ENCODE peak calls at places on chromosomes 13 and 19, in nine cellular contexts. P, Z, B, S, N, E, L, Q and M are unnamed samples.

GRCh38 chr13:106513025-106513424 is 22.4 kb downstream of the EFNB2 start:
- DNase-seq in Q (no peak), N (no peak), P (no peak), L (no peak), B (no peak), S (no peak), E (peak), Z (no peak), M (no peak)

GRCh38 chr13:113586661-113587479 is 2.3 kb downstream of the TFDP1 start:
- DNase-seq in Q (no peak), B (no peak), Z (no peak), P (no peak), S (no peak), N (no peak), L (no peak), E (no peak), M (no peak)

GRCh38 chr19:42540071-42540553 is 11.8 kb upstream of the CEACAM1 start:
- DNase-seq in P (no peak), L (no peak), S (no peak), Z (peak), N (no peak), E (no peak), Q (no peak), B (no peak), M (no peak)

GRCh38 chr13:25171170-25171516 is 945 bp downstream of the AMER2 start:
- DNase-seq in S (no peak), P (no peak), B (no peak), E (no peak), Q (no peak), Z (no peak), N (no peak), L (no peak), M (no peak)

GRCh38 chr19:10238172-10238783 is 7.1 kb upstream of the S1PR2 start:
- DNase-seq in E (peak), N (no peak), B (peak), Q (no peak), Z (peak), P (no peak), S (peak), L (no peak), M (peak)

GRCh38 chr19:32976223-32976805 is 4.3 kb downstream of the FAAP24 start:
- DNase-seq in E (peak), Z (peak), Q (no peak), S (peak), B (no peak), P (peak), L (no peak), N (peak), M (peak)

GRCh38 chr13:66926851-66927524 is 303.1 kb downstream of the PCDH9 start:
- DNase-seq in B (no peak), E (no peak), L (no peak), P (no peak), S (no peak), Q (no peak), Z (no peak), N (no peak), M (no peak)

GRCh38 chr13:111789011-111789410 is 277.9 kb upstream of the SOX1 start:
- DNase-seq in L (no peak), Q (no peak), P (no peak), N (no peak), B (no peak), S (no peak), Z (no peak), E (no peak), M (no peak)

GRCh38 chr19:3481241-3482090 is 1.1 kb upstream of the SMIM24 start:
- DNase-seq in S (no peak), N (no peak), E (no peak), Z (no peak), B (no peak), L (no peak), Q (no peak), P (no peak), M (no peak)

GRCh38 chr13:99027260-99027659 is 49.4 kb upstream of the DOCK9 start:
- DNase-seq in P (no peak), Q (no peak), S (no peak), Z (no peak), L (no peak), E (no peak), N (no peak), B (no peak), M (no peak)

GRCh38 chr19:40530091-40530901 is 46.4 kb upstream of the SHKBP1 start:
- DNase-seq in P (no peak), S (no peak), E (no peak), B (no peak), N (no peak), Z (no peak), L (no peak), Q (no peak), M (no peak)

GRCh38 chr13:46354143-46355087 is 32.6 kb downstream of the RUBCNL start:
- DNase-seq in L (no peak), E (peak), B (peak), S (peak), P (no peak), Q (no peak), Z (peak), N (no peak), M (no peak)

GRCh38 chr13:46753137-46753536 is 43.8 kb downstream of the ESD start:
- DNase-seq in B (no peak), N (no peak), S (no peak), Q (no peak), Z (no peak), L (no peak), P (no peak), E (peak), M (no peak)

GRCh38 chr13:102561933-102562332 is 34.9 kb upstream of the TPP2 start:
- DNase-seq in P (no peak), S (no peak), B (no peak), E (no peak), Q (no peak), Z (no peak), N (no peak), L (no peak), M (no peak)

GRCh38 chr13:78046349-78046748 is 127.7 kb upstream of the EDNRB start:
- DNase-seq in Z (no peak), E (no peak), B (no peak), Q (no peak), S (no peak), L (no peak), N (no peak), P (no peak), M (no peak)

GRCh38 chr13:51906581-51906980 is 44.8 kb downstream of the CCDC70 start:
- DNase-seq in Q (no peak), Z (no peak), S (no peak), B (no peak), L (no peak), E (peak), P (no peak), N (no peak), M (peak)

GRCh38 chr19:39596911-39597310 is 5.4 kb upstream of the LGALS13 start:
- DNase-seq in N (no peak), E (peak), B (no peak), Q (no peak), Z (no peak), S (no peak), L (no peak), P (no peak), M (no peak)

GRCh38 chr13:91216928-91217700 is 130.4 kb upstream of the MIR17HG start:
- DNase-seq in E (peak), Q (no peak), B (no peak), L (no peak), P (no peak), N (no peak), S (no peak), Z (no peak), M (no peak)

GRCh38 chr19:33133438-33134031 is 1.6 kb downstream of the WDR88 start:
- DNase-seq in Q (no peak), N (no peak), Z (peak), L (no peak), S (peak), B (no peak), P (no peak), E (no peak), M (peak)

GRCh38 chr19:4473708-4474503 is 1.8 kb downstream of the HDGFL2 start:
- DNase-seq in Q (no peak), Z (no peak), B (no peak), E (no peak), P (no peak), S (peak), L (no peak), N (no peak), M (no peak)

GRCh38 chr13:99811067-99811715 is 160.4 kb downstream of the ZIC5 start:
- DNase-seq in S (no peak), Q (no peak), E (no peak), B (no peak), Z (no peak), P (no peak), N (no peak), L (no peak), M (peak)

GRCh38 chr19:16301999-16302694 is 22.5 kb upstream of the KLF2 start:
- DNase-seq in Q (no peak), E (peak), N (no peak), B (peak), Z (peak), L (no peak), S (peak), P (no peak), M (no peak)

GRCh38 chr19:18414504-18415176 is 4.6 kb upstream of the SSBP4 start:
- DNase-seq in Q (no peak), Z (no peak), B (no peak), L (no peak), S (no peak), N (no peak), E (no peak), P (no peak), M (no peak)
- H3K4me3 ChIP-seq in Q (peak), Z (peak), B (no peak), L (peak), S (peak), N (no peak), E (no peak), P (peak), M (no peak)

GRCh38 chr13:64810701-64811258 is 2419.4 kb downstream of the PCDH9 start:
- DNase-seq in Z (peak), S (no peak), E (peak), P (no peak), N (no peak), L (no peak), B (no peak), Q (no peak), M (no peak)

GRCh38 chr13:64808704-64809103 is 2421.4 kb downstream of the PCDH9 start:
- DNase-seq in Z (no peak), S (no peak), Q (no peak), B (no peak), N (no peak), L (no peak), E (no peak), P (no peak), M (no peak)
- TF ChIP-seq CTCF in Z (no peak), S (no peak), Q (no peak), B (no peak), N (no peak), L (no peak), E (no peak), P (no peak), M (no peak)

DNA sequence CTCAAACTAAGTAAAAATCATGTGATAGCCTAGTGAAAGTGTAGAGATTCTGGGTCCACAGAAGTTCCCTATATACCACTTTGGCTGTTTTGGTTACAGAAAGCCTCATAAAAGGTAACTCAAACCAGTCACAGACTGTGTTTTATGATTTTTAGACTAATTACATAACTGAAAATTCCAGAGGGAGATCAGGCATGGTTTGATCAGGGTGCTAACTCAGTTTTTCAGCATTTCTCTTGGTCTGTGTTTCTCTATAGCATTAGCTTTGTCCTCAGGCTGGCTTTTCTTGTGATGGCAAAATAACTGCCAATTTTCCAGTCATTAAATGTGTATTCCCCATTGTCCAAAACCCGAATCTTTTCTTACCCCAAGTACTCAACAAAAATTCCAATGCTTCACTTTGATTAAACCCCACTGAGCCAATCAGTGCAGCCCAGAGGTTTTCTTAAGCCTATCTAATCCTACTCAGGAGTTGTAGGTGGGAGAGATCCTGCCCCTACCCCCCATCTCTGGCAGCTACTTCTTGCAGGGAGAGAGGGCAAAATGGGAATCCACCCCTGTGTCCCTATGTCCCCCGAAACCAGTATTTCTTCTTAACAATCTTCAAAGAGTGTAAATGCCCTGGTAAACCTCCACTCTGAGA is 8.6 kb upstream of the FXYD3 start:
- DNase-seq in Z (no peak), N (no peak), S (no peak), B (no peak), Q (no peak), L (no peak), E (no peak), P (no peak), M (no peak)
- H3K4me3 ChIP-seq in Z (no peak), N (no peak), S (no peak), B (no peak), Q (no peak), L (no peak), E (no peak), P (no peak), M (no peak)

GRCh38 chr19:30226464-30227070 is 145.6 kb upstream of the ZNF536 start:
- DNase-seq in S (peak), L (no peak), P (no peak), Z (no peak), N (no peak), B (no peak), Q (no peak), E (no peak), M (no peak)

GRCh38 chr19:30228726-30229523 is 143.3 kb upstream of the ZNF536 start:
- DNase-seq in Q (no peak), P (no peak), N (no peak), L (no peak), E (no peak), B (no peak), S (peak), Z (peak), M (no peak)

GRCh38 chr19:30228113-30228725 is 144.0 kb upstream of the ZNF536 start:
- DNase-seq in Z (no peak), Q (no peak), P (no peak), L (no peak), B (no peak), E (no peak), S (no peak), N (no peak), M (no peak)

GRCh38 chr19:30227071-30227621 is 145.0 kb upstream of the ZNF536 start:
- DNase-seq in E (no peak), Q (no peak), P (no peak), B (no peak), Z (no peak), N (no peak), S (no peak), L (no peak), M (no peak)

DNA sequence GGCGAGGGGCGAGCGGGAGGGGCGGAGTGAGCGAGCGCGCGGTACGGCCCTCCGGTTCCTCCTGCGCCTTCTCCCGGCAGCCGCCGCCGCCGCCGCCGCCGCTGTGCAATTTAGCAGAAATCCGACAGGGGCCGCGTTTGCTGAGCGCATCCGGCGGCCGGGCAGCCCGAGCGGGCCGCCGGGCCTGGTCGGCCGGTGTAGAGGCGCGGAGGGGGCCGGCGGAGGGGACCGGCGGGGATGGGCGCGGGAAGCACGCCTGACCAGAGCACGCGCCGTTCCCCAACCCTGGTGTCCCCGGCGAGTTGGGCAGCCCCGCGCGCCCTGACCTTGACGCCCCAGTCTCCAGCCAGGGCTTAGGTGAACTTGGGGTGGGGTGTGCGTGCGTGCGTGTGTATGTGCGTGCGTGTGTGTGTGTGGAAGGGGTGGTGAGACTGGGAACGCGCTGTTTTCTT is 144.5 kb upstream of the ZNF536 start:
- DNase-seq in E (peak), N (peak), L (no peak), B (peak), S (peak), Q (no peak), P (no peak), Z (peak), M (no peak)
- TF ChIP-seq CTCF in E (peak), N (peak), L (no peak), B (no peak), S (peak), Q (peak), P (peak), Z (peak), M (peak)

DNA sequence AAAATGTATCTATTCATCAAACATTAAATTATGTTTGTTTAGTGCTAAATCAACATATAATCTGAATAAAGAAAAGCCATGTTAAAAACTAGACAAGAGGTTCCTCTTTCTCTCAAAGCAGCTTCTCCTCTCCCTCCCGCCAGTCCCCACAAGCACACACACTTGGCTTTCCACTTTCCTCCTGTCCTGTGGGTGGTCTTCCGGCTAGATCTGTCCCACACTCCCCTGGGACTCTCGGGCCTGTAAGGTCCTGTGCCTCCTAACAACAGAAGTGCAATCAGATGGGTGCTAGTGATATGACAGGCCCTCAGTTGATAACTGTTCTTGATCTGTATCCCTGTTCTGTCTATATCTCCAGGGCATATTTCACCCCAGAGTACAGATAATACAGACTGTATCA is 45.6 kb upstream of the RAP2A start:
- DNase-seq in L (no peak), N (no peak), S (no peak), E (no peak), Z (no peak), B (no peak), P (no peak), Q (no peak), M (no peak)
- H3K4me3 ChIP-seq in L (no peak), N (no peak), S (no peak), E (no peak), Z (no peak), B (no peak), P (no peak), Q (no peak), M (no peak)

GRCh38 chr19:17678836-17679235 is 9.3 kb downstream of the UNC13A start:
- DNase-seq in L (no peak), S (no peak), P (no peak), Q (no peak), E (no peak), N (no peak), B (no peak), Z (no peak), M (no peak)

GRCh38 chr19:17676295-17676694 is 11.9 kb downstream of the UNC13A start:
- DNase-seq in S (no peak), N (no peak), L (no peak), Z (no peak), Q (no peak), E (no peak), P (no peak), B (no peak), M (no peak)

GRCh38 chr19:17673937-17674799 is 14.0 kb downstream of the UNC13A start:
- DNase-seq in Q (no peak), Z (no peak), L (no peak), N (no peak), B (no peak), P (no peak), S (no peak), E (no peak), M (no peak)

GRCh38 chr19:17679526-17680234 is 8.5 kb downstream of the UNC13A start:
- DNase-seq in B (no peak), P (no peak), S (no peak), N (no peak), Z (no peak), L (no peak), Q (no peak), E (no peak), M (no peak)

DNA sequence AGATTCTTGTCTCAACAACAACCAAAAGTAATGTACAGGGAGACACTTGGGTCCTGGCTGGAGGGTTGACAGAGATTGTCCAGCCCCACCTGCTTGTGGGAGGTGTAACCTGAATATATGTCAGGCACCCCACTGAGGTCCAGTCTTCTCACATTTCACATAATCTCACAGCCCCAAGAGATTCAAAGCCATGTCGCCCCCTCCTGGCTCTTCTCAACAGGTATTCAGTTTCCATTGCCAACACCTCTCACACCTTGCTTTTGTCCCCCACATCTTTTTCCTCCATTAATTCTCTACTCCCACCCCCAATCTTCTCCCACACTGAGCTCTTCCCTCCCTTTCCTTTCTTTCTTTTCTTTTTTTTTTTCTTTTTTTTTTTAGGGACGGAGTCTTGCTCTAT is 11.2 kb downstream of the UNC13A start:
- DNase-seq in Q (no peak), E (peak), L (no peak), N (no peak), B (no peak), P (no peak), S (no peak), Z (no peak), M (no peak)
- TF ChIP-seq CTCF in Q (no peak), E (peak), L (no peak), N (no peak), B (peak), P (no peak), S (no peak), Z (no peak), M (no peak)